ENCODE peak calls at places on chromosomes 3 and 15, in four cellular contexts. H is PC-9; X is caudate nucleus; A is activated naive CD8-positive, alpha-beta T cell treated with anti-CD3 and anti-CD28 coated beads, Interleukin-2, amount 50 U/mL, for 24 hours. G is an unnamed sample.

GRCh38 chr15:56739964-56740640 is 6.8 kb upstream of the ZNF280D start:
- DNase-seq in H (no peak), X (no peak), A (no peak), G (no peak)

GRCh38 chr3:113773381-113773780 is 26.5 kb downstream of the ATP6V1A start:
- DNase-seq in H (no peak), X (no peak), A (no peak), G (no peak)

GRCh38 chr15:68791431-68792283 is 29.0 kb downstream of the ANP32A start:
- DNase-seq in H (no peak), X (no peak), A (peak; percentile 64), G (no peak)

GRCh38 chr3:169813757-169814517 is 1.2 kb upstream of the LRRC34 start:
- DNase-seq in H (peak; percentile 73), X (no peak), A (peak; percentile 74), G (no peak)

GRCh38 chr15:40274350-40275274 is 8.3 kb downstream of the ANKRD63 start:
- DNase-seq in H (peak; percentile 55), X (peak; percentile 71), A (peak; percentile 91), G (no peak)

GRCh38 chr15:62472616-62473299 is 307.7 kb upstream of the C2CD4B start:
- DNase-seq in H (peak; percentile 69), X (no peak), A (no peak), G (no peak)

GRCh38 chr15:74040115-74040850 is 42.1 kb downstream of the GOLGA6A start:
- DNase-seq in H (no peak), X (no peak), A (no peak), G (no peak)

GRCh38 chr3:188319569-188319968 is 165.6 kb downstream of the LPP start:
- DNase-seq in H (no peak), X (no peak), A (no peak), G (no peak)

GRCh38 chr3:120496278-120496975 is 45.6 kb upstream of the FSTL1 start:
- DNase-seq in H (peak; percentile 65), X (no peak), A (no peak), G (peak; percentile 45)

GRCh38 chr15:92112180-92112579 is 258.7 kb downstream of the SLCO3A1 start:
- DNase-seq in H (no peak), X (peak; percentile 56), A (no peak), G (no peak)

G was measured in epithelial cell of prostate.